ENCODE peak calls at places on chromosomes 1 and 21, in eight cellular contexts. S, N, W, D, Y, L, E and X are unnamed samples.

GRCh38 chr1:56910441-56910985 is 55.3 kb downstream of the C8B start:
- DNase-seq in S (no peak), N (no peak), W (peak), D (peak), Y (no peak), L (no peak), E (no peak), X (no peak)

GRCh38 chr1:27363766-27364695 is 2.7 kb downstream of the MAP3K6 start:
- DNase-seq in S (peak), N (no peak), W (no peak), D (no peak), Y (no peak), L (no peak), E (no peak), X (no peak)

GRCh38 chr21:46604975-46605758 is at the start of gene S100B:
- DNase-seq in S (no peak), N (peak), W (no peak), D (no peak), Y (no peak), L (no peak), E (no peak), X (no peak)

GRCh38 chr1:39165049-39165448 is 39.4 kb upstream of the MACF1 start:
- DNase-seq in S (peak), N (no peak), W (no peak), D (no peak), Y (no peak), L (no peak), E (no peak), X (no peak)

GRCh38 chr1:24322636-24323177 is 3.5 kb downstream of the GRHL3 start:
- DNase-seq in S (no peak), N (no peak), W (no peak), D (no peak), Y (no peak), L (no peak), E (no peak), X (no peak)

GRCh38 chr1:221887091-221887746 is 145.3 kb upstream of the DUSP10 start:
- DNase-seq in S (peak), N (no peak), W (peak), D (peak), Y (no peak), L (peak), E (no peak), X (no peak)

GRCh38 chr21:34180826-34181359 is 107.5 kb downstream of the MRPS6 start:
- DNase-seq in S (peak), N (no peak), W (no peak), D (no peak), Y (no peak), L (no peak), E (no peak), X (no peak)

GRCh38 chr1:186420923-186421322 is 40.0 kb downstream of the PDC start:
- DNase-seq in S (no peak), N (no peak), W (no peak), D (no peak), Y (no peak), L (no peak), E (no peak), X (no peak)

GRCh38 chr1:204692320-204692851 is 6.8 kb upstream of the LRRN2 start:
- DNase-seq in S (no peak), N (no peak), W (no peak), D (no peak), Y (no peak), L (peak), E (no peak), X (no peak)

GRCh38 chr1:1272341-1273151 is 1.1 kb downstream of the UBE2J2 start:
- DNase-seq in S (no peak), N (no peak), W (peak), D (peak), Y (no peak), L (peak), E (peak), X (no peak)

GRCh38 chr1:1235016-1235744 is 3.1 kb downstream of the B3GALT6 start:
- DNase-seq in S (no peak), N (no peak), W (no peak), D (no peak), Y (no peak), L (no peak), E (no peak), X (no peak)

GRCh38 chr1:6868371-6869001 is 83.2 kb downstream of the CAMTA1 start:
- DNase-seq in S (no peak), N (no peak), W (no peak), D (no peak), Y (no peak), L (no peak), E (no peak), X (no peak)

GRCh38 chr1:119266386-119266785 is 102.2 kb upstream of the HAO2 start:
- DNase-seq in S (no peak), N (no peak), W (no peak), D (no peak), Y (no peak), L (no peak), E (no peak), X (no peak)